ENCODE peak calls at places on chromosomes 13 and 19, in five cellular contexts. N, E, H, S and Y are unnamed samples.

GRCh38 chr13:35283856-35284255 is 192.6 kb downstream of the MAB21L1 start:
- DNase-seq in S (peak; percentile 9), E (no peak), H (peak; percentile 8), N (no peak), Y (no peak)

GRCh38 chr19:38815059-38816001 is 2.6 kb upstream of the LGALS4 start:
- DNase-seq in S (no peak), N (no peak), E (no peak), H (peak; percentile 73), Y (no peak)

GRCh38 chr19:39413903-39414608 is 1.6 kb downstream of the PLEKHG2 start:
- DNase-seq in E (no peak), N (no peak), S (no peak), H (peak; percentile 31), Y (no peak)

GRCh38 chr13:54989418-54989817 is 1960.8 kb downstream of the OLFM4 start:
- DNase-seq in E (no peak), S (no peak), N (no peak), H (no peak), Y (no peak)

GRCh38 chr19:40217921-40218890 is at the start of gene TTC9B:
- DNase-seq in S (no peak), N (no peak), E (peak; percentile 76), H (no peak), Y (no peak)

GRCh38 chr13:33642374-33643065 is 175.4 kb upstream of the RFC3 start:
- DNase-seq in H (peak; percentile 43), S (peak; percentile 37), N (peak; percentile 73), E (no peak), Y (no peak)

GRCh38 chr19:12953456-12954149 is 3.4 kb downstream of the GADD45GIP1 start:
- DNase-seq in E (no peak), S (no peak), N (no peak), H (no peak), Y (no peak)

GRCh38 chr19:29545866-29546582 is 20.2 kb downstream of the VSTM2B start:
- DNase-seq in S (no peak), H (no peak), N (no peak), E (no peak), Y (no peak)

GRCh38 chr19:610801-611505 is 21.3 kb downstream of the HCN2 start:
- DNase-seq in E (no peak), H (peak; percentile 54), N (peak; percentile 77), S (peak; percentile 89), Y (peak; percentile 51)

GRCh38 chr13:99270503-99270902 is 12.3 kb upstream of the GPR18 start:
- DNase-seq in N (no peak), E (no peak), H (no peak), S (no peak), Y (no peak)

GRCh38 chr13:27147530-27148170 is 24.0 kb downstream of the USP12 start:
- DNase-seq in N (no peak), E (no peak), S (peak; percentile 49), H (no peak), Y (no peak)

GRCh38 chr13:48232420-48233096 is 448 bp upstream of the ITM2B start:
- DNase-seq in E (no peak), H (peak; percentile 52), S (no peak), N (no peak), Y (no peak)

GRCh38 chr19:47507924-47508553 is 6.8 kb downstream of the NAPA start:
- DNase-seq in H (no peak), N (no peak), E (peak; percentile 49), S (no peak), Y (no peak)

GRCh38 chr13:89822467-89822866 is 1525.0 kb upstream of the MIR17HG start:
- DNase-seq in H (no peak), S (no peak), E (no peak), N (no peak), Y (no peak)

GRCh38 chr13:89832827-89833226 is 1514.7 kb upstream of the MIR17HG start:
- DNase-seq in N (no peak), E (no peak), H (no peak), S (no peak), Y (no peak)

GRCh38 chr13:89831157-89831556 is 1516.3 kb upstream of the MIR17HG start:
- DNase-seq in N (no peak), H (no peak), S (no peak), E (no peak), Y (no peak)

GRCh38 chr13:89827552-89827951 is 1519.9 kb upstream of the MIR17HG start:
- DNase-seq in H (no peak), N (no peak), S (no peak), E (no peak), Y (no peak)
- H3K9me3 ChIP-seq in H (no peaks in the 10 kb centered on the region), N (no peaks in the 10 kb centered on the region), S (no peaks in the 10 kb centered on the region), E (no peaks in the 10 kb centered on the region), Y (no peaks in the 10 kb centered on the region)

GRCh38 chr19:55927991-55928390 is 4.1 kb downstream of the NLRP13 start:
- DNase-seq in N (no peak), S (no peak), H (no peak), E (no peak), Y (no peak)

GRCh38 chr19:55923556-55923955 is 8.6 kb downstream of the NLRP13 start:
- DNase-seq in H (no peak), N (no peak), S (no peak), E (no peak), Y (no peak)
- H3K9me3 ChIP-seq in H (peaks cover 10% of the 10 kb centered on the region), N (peaks cover 21% of the 10 kb centered on the region), S (no peaks in the 10 kb centered on the region), E (no peaks in the 10 kb centered on the region), Y (no peaks in the 10 kb centered on the region)

DNA sequence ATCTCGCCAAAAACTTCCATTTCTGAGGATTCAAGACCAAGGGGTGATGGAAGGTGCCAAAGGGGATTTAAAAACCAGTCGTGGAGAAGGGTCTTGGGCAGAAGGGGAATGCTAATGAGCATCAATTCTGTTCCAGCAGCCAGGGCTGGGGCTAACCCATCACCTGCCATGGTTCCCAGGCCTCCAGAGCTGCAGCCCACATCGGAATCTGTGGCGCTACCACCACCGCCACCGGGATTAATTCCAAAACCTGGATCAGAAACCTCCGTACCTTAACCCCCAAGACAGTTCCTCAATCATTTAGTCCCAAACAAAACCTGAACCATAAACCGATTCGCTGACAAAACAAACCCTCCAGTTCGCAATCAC is 591 bp downstream of the ZNF615 start:
- DNase-seq in N (no peak), E (no peak), H (no peak), S (peak; percentile 8), Y (no peak)
- H3K9me3 ChIP-seq in N (peaks cover 52% of the 10 kb centered on the region), E (no peaks in the 10 kb centered on the region), H (peaks cover 24% of the 10 kb centered on the region), S (no peaks in the 10 kb centered on the region), Y (peaks cover 10% of the 10 kb centered on the region)

DNA sequence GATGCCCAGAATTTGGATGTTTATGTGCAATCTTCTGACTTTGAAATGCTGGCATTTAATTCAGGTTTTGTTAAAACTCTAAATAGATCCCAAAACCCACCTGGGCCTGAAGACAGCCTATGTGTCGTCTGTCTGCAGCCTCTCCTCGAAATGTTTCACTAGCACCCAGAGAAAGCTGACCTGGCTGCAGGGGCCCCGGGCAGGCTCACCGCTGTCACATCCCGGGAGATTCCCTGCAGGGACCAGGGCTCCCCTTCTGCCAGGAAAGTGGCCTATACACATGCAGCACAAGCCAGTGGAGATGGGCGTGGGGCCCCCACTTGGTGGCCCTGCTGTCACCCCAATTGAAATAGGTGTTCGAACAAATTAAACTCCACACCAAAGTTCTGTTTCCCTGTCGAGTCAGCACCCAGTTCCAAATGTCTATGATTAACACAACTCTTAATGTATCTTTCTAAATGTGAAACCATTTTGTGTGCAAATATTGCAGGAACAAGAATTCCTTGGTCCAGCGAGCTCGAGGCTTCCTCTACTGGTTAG is 145.8 kb upstream of the ZNF507 start:
- DNase-seq in N (no peak), E (no peak), H (no peak), S (no peak), Y (no peak)
- H3K9me3 ChIP-seq in N (no peaks in the 10 kb centered on the region), E (no peaks in the 10 kb centered on the region), H (no peaks in the 10 kb centered on the region), S (no peaks in the 10 kb centered on the region), Y (no peaks in the 10 kb centered on the region)

DNA sequence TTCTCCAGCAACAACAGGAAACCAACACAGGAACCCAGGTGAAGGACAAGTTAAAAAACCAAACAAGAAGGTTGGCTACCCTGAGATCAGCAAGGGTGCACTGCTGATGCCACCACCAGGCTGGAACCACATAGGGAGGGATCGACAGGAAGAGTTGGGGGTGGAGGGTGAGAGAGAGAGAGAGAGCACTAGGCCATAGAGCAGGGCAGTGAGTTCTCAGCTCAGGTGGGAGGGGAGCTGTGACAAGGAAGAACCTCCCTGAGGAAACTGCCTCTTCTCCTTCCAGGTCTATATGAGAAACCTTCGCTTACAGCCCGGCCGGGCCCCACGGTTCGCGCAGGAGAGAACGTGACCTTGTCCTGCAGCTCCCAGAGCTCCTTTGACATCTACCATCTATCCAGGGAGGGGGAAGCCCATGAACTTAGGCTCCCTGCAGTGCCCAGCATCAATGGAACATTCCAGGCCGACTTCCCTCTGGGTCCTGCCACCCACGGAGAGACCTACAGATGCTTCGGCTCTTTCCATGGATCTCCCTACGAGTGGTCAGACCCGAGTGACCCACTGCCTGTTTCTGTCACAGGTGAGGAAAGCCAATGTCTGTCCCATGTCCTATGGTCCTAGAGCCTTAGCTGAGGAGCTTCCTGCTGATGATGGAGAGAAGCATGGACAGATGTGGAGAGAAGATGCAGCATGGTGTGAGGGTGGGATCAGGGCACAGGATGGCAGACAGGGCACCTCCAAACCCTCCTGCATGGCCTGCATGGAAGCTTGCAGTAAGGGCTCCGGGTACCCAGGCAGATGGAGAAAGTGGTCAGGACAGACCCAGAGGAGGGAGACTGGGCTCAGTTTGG is 2.5 kb downstream of the KIR2DL4 start:
- DNase-seq in N (no peak), E (no peak), H (no peak), S (no peak), Y (no peak)
- H3K9me3 ChIP-seq in N (no peaks in the 10 kb centered on the region), E (no peaks in the 10 kb centered on the region), H (no peaks in the 10 kb centered on the region), S (no peaks in the 10 kb centered on the region), Y (no peaks in the 10 kb centered on the region)